ENCODE peak calls at places on chromosomes 11 and 22, in five cellular contexts. F is psoas muscle, W is breast epithelium, Y is heart right ventricle, J is left ventricle myocardium inferior. N is an unnamed sample.

GRCh38 chr22:50696251-50696798 is 23.7 kb downstream of the SHANK3 start:
- DNase-seq in F (no peak), J (peak; percentile 12), Y (no peak), W (no peak), N (no peak)

GRCh38 chr22:47044722-47045545 is 282.5 kb downstream of the TBC1D22A start:
- DNase-seq in Y (no peak), W (no peak), F (peak; percentile 19), J (no peak), N (peak; percentile 9)

GRCh38 chr11:11415786-11416390 is 62.8 kb upstream of the CSNK2A3 start:
- DNase-seq in Y (no peak), W (no peak), J (no peak), F (no peak), N (no peak)

GRCh38 chr11:75477614-75477935 is 44.6 kb upstream of the KLHL35 start:
- DNase-seq in J (no peak), F (no peak), W (no peak), Y (no peak), N (no peak)

GRCh38 chr11:33089776-33090175 is 50.4 kb downstream of the TCP11L1 start:
- DNase-seq in Y (no peak), W (no peak), J (no peak), F (no peak), N (no peak)

GRCh38 chr11:70456921-70457532 is 58.7 kb downstream of the CTTN start:
- DNase-seq in Y (no peak), W (no peak), J (no peak), F (no peak), N (no peak)

GRCh38 chr11:8292351-8292750 is 28.7 kb upstream of the LMO1 start:
- DNase-seq in W (no peak), J (no peak), Y (no peak), F (no peak), N (no peak)

GRCh38 chr11:117831661-117832415 is 7.3 kb upstream of the FXYD2 start:
- DNase-seq in J (no peak), W (no peak), F (no peak), Y (no peak), N (peak; percentile 20)

GRCh38 chr22:40519948-40520331 is 116.6 kb downstream of the MRTFA start:
- DNase-seq in J (no peak), Y (no peak), F (no peak), W (no peak), N (no peak)

GRCh38 chr11:94897330-94897768 is 76.0 kb downstream of the CWC15 start:
- DNase-seq in J (peak; percentile 43), F (no peak), Y (peak; percentile 59), W (peak; percentile 28), N (peak; percentile 51)

DNA sequence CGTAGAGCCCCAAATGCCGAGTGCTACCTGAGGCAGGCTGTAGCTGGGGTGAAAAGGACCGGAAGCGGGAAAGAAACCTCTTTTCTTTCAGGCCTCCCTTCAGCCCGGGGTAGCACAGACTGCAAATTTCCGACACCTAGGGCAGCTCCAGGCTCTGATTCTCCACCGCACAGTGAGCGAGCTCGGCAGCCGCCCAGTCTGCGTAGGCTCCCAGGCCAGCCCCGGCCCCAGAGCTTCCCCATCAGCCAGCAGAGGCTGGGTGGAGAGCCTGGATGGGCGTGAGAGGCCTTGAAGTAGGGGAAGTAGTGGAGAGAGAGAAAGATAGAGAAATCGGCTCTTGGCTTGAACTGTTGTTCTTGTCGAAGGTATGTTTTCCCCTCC is 9.3 kb upstream of the PAX6 start:
- DNase-seq in J (no peak), F (no peak), Y (no peak), W (no peak), N (no peak)
- H3K4me1 ChIP-seq in J (peaks cover 43% of the 10 kb centered on the region), F (peaks cover 26% of the 10 kb centered on the region), Y (peaks cover 28% of the 10 kb centered on the region), W (peaks cover 10% of the 10 kb centered on the region), N (peaks cover 27% of the 10 kb centered on the region)

GRCh38 chr22:45055936-45056335 is 46.1 kb upstream of the PHF21B start:
- DNase-seq in Y (no peak), F (no peak), W (no peak), J (no peak), N (no peak)
- H3K27me3 ChIP-seq in Y (peaks cover 23% of the 10 kb centered on the region), F (peaks cover 11% of the 10 kb centered on the region), W (no peaks in the 10 kb centered on the region), J (peaks cover 53% of the 10 kb centered on the region), N (peaks cover 7% of the 10 kb centered on the region)

GRCh38 chr22:33578752-33579151 is 341.5 kb downstream of the LARGE1 start:
- DNase-seq in F (no peak), Y (no peak), J (no peak), W (no peak), N (no peak)
- H3K4me1 ChIP-seq in F (no peaks in the 10 kb centered on the region), Y (peaks cover 24% of the 10 kb centered on the region), J (peaks cover 40% of the 10 kb centered on the region), W (no peaks in the 10 kb centered on the region), N (peaks cover 13% of the 10 kb centered on the region)

GRCh38 chr11:66626926-66627325 is 10.5 kb downstream of the RBM14 start:
- DNase-seq in Y (no peak), J (no peak), F (no peak), W (no peak), N (no peak)
- H3K27me3 ChIP-seq in Y (no peaks in the 10 kb centered on the region), J (no peaks in the 10 kb centered on the region), F (no peaks in the 10 kb centered on the region), W (no peaks in the 10 kb centered on the region), N (no peaks in the 10 kb centered on the region)

GRCh38 chr11:46701078-46701654 is 335 bp downstream of the ZNF408 start:
- DNase-seq in W (no peak), J (no peak), F (no peak), Y (no peak), N (no peak)
- H3K4me1 ChIP-seq in W (peaks cover 13% of the 10 kb centered on the region), J (peaks cover 68% of the 10 kb centered on the region), F (peaks cover 50% of the 10 kb centered on the region), Y (peaks cover 45% of the 10 kb centered on the region), N (peaks cover 53% of the 10 kb centered on the region)

DNA sequence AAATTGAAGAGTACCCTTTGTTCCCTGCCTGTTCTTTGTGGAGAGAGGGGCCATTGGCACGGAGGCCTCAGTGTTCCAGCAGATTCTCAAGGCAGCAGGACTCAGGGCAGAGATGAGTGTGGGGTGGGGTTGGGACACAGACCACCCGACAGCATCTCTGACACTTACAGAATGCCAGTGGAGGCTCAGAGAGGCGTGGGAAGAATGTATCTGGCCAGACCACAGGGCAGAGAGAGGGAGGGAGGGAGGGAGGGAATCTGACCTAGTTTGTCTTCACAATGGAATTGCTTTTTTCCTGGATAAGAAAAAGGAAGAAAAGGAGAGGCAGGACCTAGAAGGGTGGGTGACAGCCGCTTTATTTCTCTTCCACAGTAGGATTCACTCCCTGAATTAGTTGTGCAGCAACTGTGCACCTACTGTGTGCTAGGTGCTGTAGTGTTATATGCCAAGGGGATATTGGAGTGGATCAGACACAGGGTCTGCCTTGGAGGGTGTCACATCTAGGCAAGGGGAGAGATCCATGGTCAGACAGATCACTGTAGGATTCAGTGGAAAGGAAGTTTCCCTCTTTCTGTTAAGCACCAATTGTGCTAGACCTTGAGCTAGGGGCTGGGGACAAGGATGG is 3.7 kb downstream of the KCNK4 start:
- DNase-seq in Y (no peak), F (no peak), W (no peak), J (no peak), N (no peak)
- H3K27me3 ChIP-seq in Y (peaks cover 98% of the 10 kb centered on the region), F (peaks cover 42% of the 10 kb centered on the region), W (peaks cover 11% of the 10 kb centered on the region), J (peaks cover 100% of the 10 kb centered on the region), N (peaks cover 77% of the 10 kb centered on the region)

GRCh38 chr11:118845369-118845768 is 38.3 kb upstream of the CXCR5 start:
- DNase-seq in F (no peak), W (no peak), J (no peak), Y (no peak), N (no peak)

GRCh38 chr11:118838905-118839553 is 44.7 kb upstream of the CXCR5 start:
- DNase-seq in F (no peak), W (no peak), J (no peak), Y (no peak), N (no peak)

GRCh38 chr11:118843518-118843917 is 40.2 kb upstream of the CXCR5 start:
- DNase-seq in F (no peak), Y (no peak), W (no peak), J (no peak), N (no peak)

GRCh38 chr11:118841469-118842222 is 42.0 kb upstream of the CXCR5 start:
- DNase-seq in F (no peak), J (no peak), W (no peak), Y (no peak), N (no peak)

GRCh38 chr11:118842369-118842768 is 41.3 kb upstream of the CXCR5 start:
- DNase-seq in W (no peak), F (no peak), Y (no peak), J (no peak), N (no peak)
- H3K4me1 ChIP-seq in W (no peaks in the 10 kb centered on the region), F (no peaks in the 10 kb centered on the region), Y (no peaks in the 10 kb centered on the region), J (no peaks in the 10 kb centered on the region), N (no peaks in the 10 kb centered on the region)

N was measured in heart left ventricle.